ENCODE peak calls at places on chromosomes 16 and 17, in eight cellular contexts. H is DND-41, M is cardiac muscle cell, G is uterus, X is brain microvascular endothelial cell, C is breast epithelium, K is lower lobe of right lung, A is sigmoid colon. Q is an unnamed sample. For H3K27me3, the result is how much of the 10 kb centered on the place peaks cover.

GRCh38 chr16:54630284-54630967 is 300.2 kb upstream of the IRX5 start:
- DNase-seq in H (no peak), M (peak), G (no peak), X (peak), C (no peak), K (no peak), A (no peak), Q (peak)

GRCh38 chr16:66228791-66229190 is 137.7 kb upstream of the CDH5 start:
- DNase-seq in H (peak), M (peak), G (no peak), X (no peak), C (no peak), K (no peak), A (peak), Q (no peak)

GRCh38 chr17:82458885-82459424 is 414 bp downstream of the NARF start:
- DNase-seq in H (no peak), M (peak), G (no peak), X (peak), C (no peak), K (no peak), A (peak), Q (peak)

GRCh38 chr17:80425835-80426426 is 11.0 kb downstream of the ENDOV start:
- DNase-seq in H (no peak), M (no peak), G (no peak), X (no peak), C (no peak), K (no peak), A (no peak), Q (no peak)

GRCh38 chr17:7478276-7479138 is 924 bp downstream of the ZBTB4 start:
- DNase-seq in H (peak), M (peak), G (peak), X (no peak), C (no peak), K (peak), A (peak), Q (no peak)

GRCh38 chr16:56635441-56635967 is 3.0 kb upstream of the MT1A start:
- DNase-seq in H (no peak), M (no peak), G (no peak), X (no peak), C (no peak), K (no peak), A (no peak), Q (no peak)

GRCh38 chr16:19555938-19556778 is 655 bp downstream of the VPS35L start:
- DNase-seq in H (peak), M (peak), G (peak), X (peak), C (no peak), K (no peak), A (no peak), Q (peak)

GRCh38 chr16:2398520-2398919 is 30.7 kb upstream of the CCNF start:
- DNase-seq in H (no peak), M (no peak), G (no peak), X (no peak), C (no peak), K (no peak), A (no peak), Q (no peak)

GRCh38 chr16:77805403-77805802 is 17.0 kb downstream of the VAT1L start:
- DNase-seq in H (no peak), M (no peak), G (no peak), X (no peak), C (no peak), K (no peak), A (no peak), Q (no peak)

GRCh38 chr16:67349172-67349571 is 22.6 kb downstream of the LRRC36 start:
- DNase-seq in H (no peak), M (peak), G (no peak), X (no peak), C (no peak), K (no peak), A (no peak), Q (peak)

GRCh38 chr17:77606865-77607210 is 351.7 kb upstream of the TNRC6C start:
- DNase-seq in H (no peak), M (no peak), G (no peak), X (no peak), C (no peak), K (no peak), A (no peak), Q (no peak)

GRCh38 chr17:29215717-29216116 is 30.9 kb upstream of the CRYBA1 start:
- DNase-seq in H (no peak), M (peak), G (no peak), X (peak), C (no peak), K (no peak), A (no peak), Q (peak)

GRCh38 chr16:13453938-13454553 is 465.9 kb upstream of the ERCC4 start:
- DNase-seq in H (peak), M (no peak), G (no peak), X (no peak), C (no peak), K (no peak), A (no peak), Q (peak)

GRCh38 chr17:43839670-43840101 is 6.7 kb upstream of the MPP3 start:
- DNase-seq in H (no peak), M (no peak), G (no peak), X (no peak), C (no peak), K (no peak), A (no peak), Q (peak)

GRCh38 chr16:75252946-75253911 is 1.8 kb upstream of the BCAR1 start:
- DNase-seq in H (no peak), M (peak), G (peak), X (no peak), C (no peak), K (peak), A (peak), Q (no peak)

GRCh38 chr17:39769974-39770587 is 32.3 kb downstream of the GRB7 start:
- DNase-seq in H (peak), M (no peak), G (no peak), X (no peak), C (no peak), K (no peak), A (no peak), Q (peak)

GRCh38 chr16:7404217-7404616 is 71.6 kb downstream of the RBFOX1 start:
- DNase-seq in H (no peak), M (no peak), G (no peak), X (no peak), C (no peak), K (no peak), A (no peak), Q (no peak)

GRCh38 chr17:80443916-80444708 is 29.1 kb downstream of the ENDOV start:
- DNase-seq in H (no peak), M (no peak), G (no peak), X (no peak), C (no peak), K (no peak), A (no peak), Q (no peak)

GRCh38 chr16:57807968-57808528 is 5.8 kb upstream of the KIFC3 start:
- DNase-seq in H (peak), M (peak), G (peak), X (peak), C (peak), K (peak), A (peak), Q (peak)

GRCh38 chr17:44086364-44087311 is 16.1 kb downstream of the G6PC3 start:
- DNase-seq in H (peak), M (peak), G (peak), X (peak), C (no peak), K (no peak), A (peak), Q (peak)

GRCh38 chr17:78226752-78227454 is 4.5 kb upstream of the TMEM235 start:
- DNase-seq in H (no peak), M (no peak), G (no peak), X (no peak), C (no peak), K (no peak), A (no peak), Q (no peak)

GRCh38 chr16:23836404-23837291 is 865 bp downstream of the PRKCB start:
- DNase-seq in H (peak), M (no peak), G (no peak), X (no peak), C (no peak), K (peak), A (peak), Q (no peak)

GRCh38 chr16:10675221-10675620 is 19.5 kb downstream of the TEKT5 start:
- DNase-seq in H (no peak), M (no peak), G (no peak), X (no peak), C (no peak), K (no peak), A (no peak), Q (no peak)

GRCh38 chr17:5203178-5203907 is 11.7 kb upstream of the ZNF594 start:
- DNase-seq in H (no peak), M (no peak), G (no peak), X (peak), C (no peak), K (no peak), A (no peak), Q (no peak)

GRCh38 chr16:68416057-68417046 is 32.0 kb downstream of the SMPD3 start:
- DNase-seq in H (peak), M (no peak), G (no peak), X (no peak), C (peak), K (no peak), A (no peak), Q (no peak)
- H3K27me3 ChIP-seq in H (under half), M (under half), G (under half), X (under half), C (under half), K (under half), A (under half), Q (under half)

DNA sequence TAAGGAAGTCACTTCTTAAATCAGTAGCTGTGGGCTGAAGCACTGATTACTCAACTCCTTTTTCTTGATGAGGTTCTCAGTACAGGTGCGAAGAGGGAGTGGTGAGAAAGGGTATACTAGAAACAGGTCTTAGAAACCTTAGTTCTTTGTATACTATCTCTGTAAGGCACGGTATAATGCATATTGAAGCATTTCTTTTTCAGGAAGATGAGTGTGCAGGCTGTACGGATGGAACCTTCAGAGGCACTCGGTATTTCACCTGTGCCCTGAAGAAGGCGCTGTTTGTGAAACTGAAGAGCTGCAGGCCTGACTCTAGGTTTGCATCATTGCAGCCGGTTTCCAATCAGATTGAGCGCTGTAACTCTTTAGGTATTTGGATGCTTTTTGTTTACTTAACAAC is 39.2 kb downstream of the CYLD start:
- DNase-seq in H (no peak), M (no peak), G (no peak), X (no peak), C (no peak), K (no peak), A (no peak), Q (no peak)
- TF ChIP-seq CTCF in H (peak), M (no peak), G (no peak), X (peak), C (no peak), K (no peak), A (no peak), Q (peak)

GRCh38 chr17:76410328-76410965 is 26.0 kb downstream of the SPHK1 start:
- DNase-seq in H (no peak), M (no peak), G (no peak), X (no peak), C (no peak), K (no peak), A (no peak), Q (no peak)
- H3K27me3 ChIP-seq in H (under half), M (under half), G (under half), X (under half), C (under half), K (under half), A (under half), Q (under half)

GRCh38 chr17:1865252-1866037 is 35.6 kb downstream of the RPA1 start:
- DNase-seq in H (peak), M (peak), G (no peak), X (peak), C (no peak), K (peak), A (no peak), Q (peak)
- TF ChIP-seq CTCF in H (peak), M (peak), G (peak), X (peak), C (peak), K (peak), A (peak), Q (peak)

DNA sequence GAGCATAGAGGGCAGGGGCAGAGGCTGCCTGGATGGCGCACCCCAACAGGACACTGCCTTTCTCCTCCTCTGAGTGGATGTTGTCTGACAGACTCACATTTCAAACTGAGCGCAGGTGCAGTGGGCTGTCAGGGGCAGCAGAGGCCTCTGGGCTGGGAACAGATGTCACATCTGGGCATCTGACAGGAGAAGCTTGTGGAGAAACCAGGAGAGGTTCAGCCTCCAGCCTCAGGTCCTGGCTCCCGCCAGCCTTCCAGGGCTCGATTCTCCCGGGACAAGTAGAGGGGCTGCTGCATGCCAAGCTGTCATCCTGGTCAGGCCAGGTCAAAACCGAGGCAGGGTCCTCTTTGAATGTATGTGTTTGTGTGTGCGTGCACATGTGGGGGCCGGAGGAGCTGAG is 67.7 kb upstream of the SDK2 start:
- DNase-seq in H (no peak), M (no peak), G (no peak), X (no peak), C (no peak), K (no peak), A (peak), Q (no peak)
- H3K27me3 ChIP-seq in H (under half), M (under half), G (under half), X (under half), C (half or more), K (under half), A (half or more), Q (under half)

GRCh38 chr17:15091825-15092224 is 173.3 kb downstream of the PMP22 start:
- DNase-seq in H (no peak), M (no peak), G (no peak), X (no peak), C (no peak), K (no peak), A (no peak), Q (peak)
- TF ChIP-seq CTCF in H (peak), M (no peak), G (no peak), X (peak), C (no peak), K (no peak), A (no peak), Q (peak)

GRCh38 chr17:45234641-45235040 is 13.0 kb downstream of the FMNL1 start:
- DNase-seq in H (peak), M (no peak), G (no peak), X (no peak), C (no peak), K (no peak), A (no peak), Q (no peak)
- H3K27me3 ChIP-seq in H (under half), M (under half), G (under half), X (under half), C (under half), K (under half), A (under half), Q (under half)

DNA sequence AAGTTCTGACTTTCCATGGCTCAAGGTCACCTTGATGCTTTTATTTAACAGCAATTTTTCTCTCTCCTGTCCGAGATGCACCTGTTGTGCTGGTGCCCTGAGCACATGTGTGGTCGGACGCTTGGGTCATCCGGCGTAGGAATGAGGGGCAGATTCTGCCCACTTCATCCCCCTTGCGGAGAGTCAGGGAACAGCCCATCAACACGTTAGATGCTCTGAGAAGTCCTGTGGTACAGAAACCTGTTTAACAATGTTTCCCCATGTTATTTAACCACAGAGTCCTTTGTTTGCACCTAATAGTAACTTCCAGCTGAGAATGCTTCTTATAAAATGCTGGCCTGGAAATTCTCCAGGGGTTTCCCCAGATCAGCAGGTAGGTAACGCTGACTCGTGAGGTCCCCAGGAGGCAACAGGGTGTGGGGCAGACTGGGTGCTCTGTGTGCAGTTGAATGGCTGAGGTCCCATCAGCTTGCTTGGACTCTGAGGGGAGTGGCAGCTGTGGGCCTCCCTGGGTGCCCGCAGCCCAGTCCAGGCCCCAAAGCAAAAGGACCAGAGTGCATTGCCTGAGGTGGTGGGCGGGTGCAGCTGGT is 17.8 kb downstream of the DOC2B start:
- DNase-seq in H (no peak), M (no peak), G (no peak), X (no peak), C (no peak), K (no peak), A (no peak), Q (peak)
- TF ChIP-seq CTCF in H (no peak), M (peak), G (no peak), X (peak), C (no peak), K (no peak), A (no peak), Q (no peak)

DNA sequence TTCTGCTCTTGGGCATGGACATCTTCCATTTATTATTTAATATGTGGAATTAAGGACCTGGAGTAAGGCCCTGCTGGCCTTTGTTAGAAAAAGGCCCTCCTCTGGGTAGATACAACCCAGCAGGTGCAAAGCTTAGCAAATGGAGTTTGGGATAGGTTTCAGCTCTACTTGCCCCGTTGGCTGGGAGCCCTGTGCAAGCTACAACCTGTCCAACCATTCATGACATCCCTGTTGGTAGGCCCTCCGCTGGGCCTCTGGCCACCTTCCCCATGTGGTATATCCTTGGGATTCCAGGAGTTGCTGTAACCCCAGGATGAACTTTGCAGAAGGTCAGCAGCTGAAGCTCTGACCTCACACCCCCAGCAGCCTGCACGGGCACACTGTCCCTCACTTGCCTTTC is 6.4 kb downstream of the NGFR start:
- DNase-seq in H (no peak), M (no peak), G (no peak), X (no peak), C (no peak), K (no peak), A (no peak), Q (peak)
- H3K27me3 ChIP-seq in H (under half), M (under half), G (under half), X (half or more), C (under half), K (half or more), A (under half), Q (under half)

Q was measured in mammary epithelial cell.